ENCODE peak calls at places on chromosomes 12 and 14, in six cellular contexts. N is epithelial cell of proximal tubule; I is progenitor cell of endocrine pancreas; Z is D721Med; M is CD8-positive, alpha-beta T cell; D is GM13976. G is an unnamed sample.

GRCh38 chr12:107241421-107241820 is 148.1 kb upstream of the CRY1 start:
- DNase-seq in I (no peak), N (no peak), D (no peak), M (no peak), Z (no peak), G (no peak)

GRCh38 chr12:121026274-121027045 is 10.2 kb upstream of the C12orf43 start:
- DNase-seq in N (no peak), D (no peak), Z (no peak), I (no peak), M (no peak), G (no peak)

GRCh38 chr12:107361970-107362369 is 268.6 kb upstream of the CRY1 start:
- DNase-seq in Z (no peak), D (no peak), I (no peak), M (no peak), N (no peak), G (no peak)

GRCh38 chr14:54489731-54490447 is 1.1 kb upstream of the GMFB start:
- DNase-seq in Z (no peak), D (no peak), M (no peak), I (no peak), N (no peak), G (no peak)

GRCh38 chr12:110780448-110780847 is 37.8 kb upstream of the PPP1CC start:
- DNase-seq in D (no peak), I (no peak), M (no peak), N (no peak), Z (no peak), G (no peak)

GRCh38 chr12:111788178-111788654 is 21.5 kb downstream of the ALDH2 start:
- DNase-seq in M (no peak), D (peak), Z (no peak), I (no peak), N (no peak), G (peak)

GRCh38 chr12:98646165-98646764 is 1.2 kb downstream of the APAF1 start:
- DNase-seq in M (no peak), Z (no peak), N (no peak), I (no peak), D (no peak), G (no peak)

GRCh38 chr12:118704517-118704916 is 276.8 kb upstream of the SRRM4 start:
- DNase-seq in Z (no peak), I (no peak), M (no peak), N (no peak), D (no peak), G (no peak)

GRCh38 chr12:20627001-20627588 is 68.0 kb upstream of the SLCO1C1 start:
- DNase-seq in I (no peak), D (no peak), N (no peak), M (no peak), Z (no peak), G (no peak)

GRCh38 chr12:53948650-53949593 is 5.8 kb upstream of the HOXC12 start:
- DNase-seq in M (no peak), D (no peak), N (no peak), I (no peak), Z (no peak), G (no peak)

GRCh38 chr14:72904840-72905561 is 11.1 kb upstream of the DPF3 start:
- DNase-seq in I (no peak), D (peak), Z (no peak), M (peak), N (no peak), G (peak)

GRCh38 chr12:12191008-12191407 is 75.8 kb downstream of the LRP6 start:
- DNase-seq in D (no peak), I (no peak), Z (no peak), N (no peak), M (no peak), G (no peak)

GRCh38 chr14:26190644-26191043 is 407.2 kb downstream of the NOVA1 start:
- DNase-seq in M (no peak), D (no peak), Z (no peak), I (no peak), N (no peak), G (no peak)

GRCh38 chr12:93113317-93114006 is 184.4 kb upstream of the EEA1 start:
- DNase-seq in D (no peak), M (no peak), Z (no peak), N (no peak), I (no peak), G (no peak)

GRCh38 chr14:80946187-80946586 is 4.6 kb upstream of the CEP128 start:
- DNase-seq in Z (no peak), I (no peak), M (no peak), N (no peak), D (no peak), G (no peak)

GRCh38 chr12:94202245-94203180 is 54.1 kb downstream of the PLXNC1 start:
- DNase-seq in M (no peak), Z (no peak), D (no peak), N (no peak), I (no peak), G (no peak)

GRCh38 chr12:65459545-65459944 is 181.1 kb downstream of the MSRB3 start:
- DNase-seq in D (no peak), M (no peak), N (no peak), I (no peak), Z (no peak), G (no peak)

GRCh38 chr12:13961983-13962382 is 19.4 kb downstream of the GRIN2B start:
- DNase-seq in Z (no peak), M (no peak), N (no peak), I (no peak), D (no peak), G (no peak)

GRCh38 chr14:51954657-51955056 is 34.7 kb upstream of the RTRAF start:
- DNase-seq in M (no peak), D (no peak), N (no peak), I (no peak), Z (no peak), G (no peak)

GRCh38 chr14:37903561-37904191 is 304.0 kb upstream of the SSTR1 start:
- DNase-seq in D (peak), I (no peak), N (peak), Z (no peak), M (no peak), G (peak)

GRCh38 chr14:89540830-89541470 is 123.9 kb upstream of the FOXN3 start:
- DNase-seq in N (peak), Z (no peak), D (no peak), M (no peak), I (no peak), G (no peak)

GRCh38 chr12:112936264-112936663 is 2.0 kb upstream of the OAS3 start:
- DNase-seq in I (no peak), N (no peak), M (no peak), Z (no peak), D (no peak), G (no peak)

DNA sequence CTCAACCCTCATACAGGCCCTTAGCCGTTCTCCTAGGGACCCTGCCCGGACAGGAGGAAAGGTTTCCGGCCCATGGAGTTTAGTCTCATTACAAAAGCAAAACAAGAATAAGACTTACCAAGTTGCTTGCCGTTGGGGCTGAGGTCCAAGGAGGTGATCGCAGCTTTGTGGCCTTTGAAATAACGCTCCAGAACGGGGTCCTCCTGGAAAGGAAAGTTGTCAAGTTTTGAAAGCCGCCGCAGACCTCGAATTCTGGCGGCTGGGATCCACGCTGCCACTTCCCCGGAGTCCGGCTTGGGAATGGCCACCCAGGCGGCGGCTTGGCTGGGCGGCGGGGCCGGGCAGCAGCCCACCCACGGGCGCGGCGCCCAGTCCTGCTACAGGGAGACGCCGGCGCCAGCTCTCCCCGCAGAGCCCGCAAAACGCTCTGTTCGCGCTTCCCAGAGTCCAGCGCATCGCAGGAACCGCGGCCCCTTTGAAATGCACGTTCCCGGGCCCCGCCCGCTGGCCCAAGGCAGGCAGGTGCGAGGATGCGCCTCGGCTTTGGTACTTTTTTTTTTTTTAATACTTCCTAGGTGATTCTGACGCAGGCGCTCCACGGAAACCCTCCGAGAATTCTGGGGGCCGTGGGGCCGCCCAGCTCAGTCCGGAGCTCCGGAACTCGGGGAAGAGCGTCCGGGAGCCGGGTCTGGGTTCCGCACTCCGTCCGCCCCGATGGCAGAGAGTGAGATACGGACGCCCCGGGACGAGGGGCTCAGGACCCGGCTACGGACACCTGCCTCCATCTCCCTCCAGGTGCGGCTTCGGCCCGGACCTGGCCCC is 617 bp upstream of the GALNT4 start:
- DNase-seq in D (peak), M (no peak), Z (no peak), I (peak), N (no peak), G (peak)
- TF ChIP-seq CTCF in D (no peak), M (no peak), Z (no peak), I (peak), N (no peak), G (no peak)

DNA sequence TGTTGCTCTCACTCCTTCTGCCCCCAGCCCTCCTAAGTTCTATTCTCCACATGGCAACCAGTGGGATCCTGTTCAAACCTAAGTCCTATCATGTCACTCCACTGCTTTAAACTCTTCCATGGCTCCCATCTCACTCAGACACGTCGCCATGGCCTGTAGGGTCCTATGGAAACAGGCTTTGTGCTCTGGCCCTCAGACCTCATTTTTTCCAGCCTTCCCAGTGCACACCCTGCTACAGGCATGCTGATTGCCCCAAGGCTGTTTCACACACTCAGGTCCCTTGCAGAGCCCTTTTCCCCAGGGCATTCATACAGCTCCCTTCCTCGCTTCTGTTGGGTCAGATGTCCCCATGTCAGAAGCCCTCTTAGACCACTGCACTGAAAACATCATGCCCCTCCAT is 11.2 kb upstream of the MED13L start:
- DNase-seq in I (no peak), N (no peak), Z (no peak), M (no peak), D (no peak), G (no peak)
- TF ChIP-seq CTCF in I (no peak), N (no peak), Z (no peak), M (no peak), D (no peak), G (no peak)

DNA sequence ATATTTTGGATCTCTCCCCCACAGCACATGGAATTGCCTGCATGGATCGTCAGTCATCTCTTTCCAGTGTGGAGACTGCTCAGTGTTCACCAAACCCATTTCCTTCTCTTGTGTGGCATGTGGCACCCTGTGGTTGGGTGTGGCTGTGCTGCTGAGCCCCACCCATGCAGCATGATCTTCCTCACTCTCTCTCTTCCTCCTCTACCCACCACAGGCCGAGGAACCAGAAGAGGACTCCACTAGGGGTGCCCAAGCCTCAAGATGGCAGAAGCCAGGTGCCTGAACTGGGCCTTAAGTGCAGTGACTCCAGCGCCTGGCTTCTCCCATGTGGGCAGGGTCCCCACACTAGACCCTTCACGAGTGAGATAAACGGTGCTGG is 66.8 kb upstream of the GPR68 start:
- DNase-seq in D (no peak), M (peak), N (no peak), I (no peak), Z (no peak), G (no peak)
- TF ChIP-seq CTCF in D (no peak), M (no peak), N (no peak), I (no peak), Z (no peak), G (no peak)

GRCh38 chr14:85415015-85415712 is 114.8 kb upstream of the FLRT2 start:
- DNase-seq in N (peak), I (no peak), Z (no peak), M (no peak), D (no peak), G (no peak)
- TF ChIP-seq CTCF in N (peak), I (peak), Z (no peak), M (no peak), D (no peak), G (no peak)

GRCh38 chr12:114371733-114372132 is 34.2 kb downstream of the TBX5 start:
- DNase-seq in N (no peak), I (no peak), D (no peak), M (no peak), Z (no peak), G (no peak)
- TF ChIP-seq CTCF in N (no peak), I (no peak), D (no peak), M (no peak), Z (no peak), G (no peak)

GRCh38 chr12:5493018-5493417 is 61.1 kb downstream of the NTF3 start:
- DNase-seq in Z (no peak), I (no peak), N (no peak), M (no peak), D (no peak), G (no peak)
- TF ChIP-seq CTCF in Z (peak), I (no peak), N (peak), M (no peak), D (no peak), G (no peak)

DNA sequence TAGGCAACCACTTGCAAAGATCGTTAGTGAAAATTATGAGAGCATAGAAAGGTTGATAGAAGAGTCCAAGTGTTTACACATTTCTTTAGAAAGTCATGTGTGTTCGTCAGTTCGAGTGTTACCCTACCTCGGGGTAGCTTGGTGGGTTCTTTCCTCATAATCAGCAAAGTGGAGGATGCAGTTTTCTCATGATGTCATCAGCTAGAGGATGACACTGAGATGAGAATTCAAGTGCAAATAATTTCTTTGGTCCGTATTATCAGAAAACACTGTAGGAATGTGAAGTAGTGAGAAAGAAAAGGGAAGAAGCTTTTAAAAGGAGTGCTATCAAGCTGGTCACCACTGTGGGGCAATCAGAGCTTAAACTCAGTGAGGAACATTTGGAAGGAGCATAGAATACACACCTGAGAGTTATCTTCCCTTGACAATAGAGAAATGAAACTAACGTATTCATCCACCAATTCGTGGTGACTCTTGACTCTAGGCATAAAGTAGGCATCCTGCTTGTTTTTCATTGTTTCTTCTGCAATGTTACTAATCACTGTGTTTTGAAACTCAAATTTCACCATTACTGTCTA is 1340.9 kb upstream of the TMEM132C start:
- DNase-seq in N (no peak), M (no peak), Z (no peak), I (no peak), D (no peak), G (no peak)
- TF ChIP-seq CTCF in N (no peak), M (no peak), Z (no peak), I (no peak), D (no peak), G (peak)

DNA sequence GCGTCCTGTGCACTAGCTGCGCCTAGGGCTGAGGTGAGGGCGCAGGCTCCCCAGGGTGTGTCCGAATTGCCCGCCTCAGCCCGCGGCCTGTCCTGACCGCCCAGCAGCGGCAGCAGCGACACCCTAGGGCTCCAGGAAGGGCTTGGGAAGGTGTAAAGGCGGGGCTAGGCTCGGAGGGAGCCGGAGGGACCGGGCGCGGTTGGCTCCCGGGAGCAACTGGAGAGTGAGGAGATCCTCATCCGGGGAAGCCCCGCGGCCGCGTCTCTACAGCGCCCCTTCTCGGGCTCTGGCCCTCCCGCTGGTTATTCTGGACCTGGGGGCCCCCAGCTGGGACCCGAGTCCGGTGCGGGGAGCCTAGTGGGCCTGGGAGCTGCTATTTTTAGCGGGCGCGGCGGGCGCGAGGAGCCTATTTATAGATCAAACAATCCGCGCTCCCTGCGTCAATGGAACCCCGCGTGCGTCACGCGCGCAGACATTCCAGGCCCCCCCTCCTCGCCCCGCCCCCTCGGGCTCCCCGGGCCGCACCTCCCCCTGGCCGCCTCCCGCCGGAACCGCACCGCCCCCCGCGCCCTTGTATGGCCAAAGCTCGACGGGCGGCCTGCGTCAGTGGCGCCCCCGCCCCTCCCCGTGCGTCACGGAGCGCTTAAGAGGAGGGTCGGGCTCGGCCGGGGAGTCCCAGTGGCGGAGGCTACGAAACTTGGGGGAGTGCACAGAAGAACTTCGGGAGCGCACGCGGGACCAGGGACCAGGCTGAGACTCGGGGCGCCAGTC is at the start of gene NR4A1:
- DNase-seq in Z (peak), D (peak), M (peak), N (no peak), I (peak), G (peak)
- TF ChIP-seq CTCF in Z (peak), D (no peak), M (no peak), N (peak), I (no peak), G (peak)

GRCh38 chr14:102917469-102918211 is 4.8 kb upstream of the AMN start:
- DNase-seq in D (peak), N (no peak), M (peak), I (peak), Z (peak), G (peak)
- TF ChIP-seq CTCF in D (peak), N (peak), M (peak), I (peak), Z (peak), G (peak)

DNA sequence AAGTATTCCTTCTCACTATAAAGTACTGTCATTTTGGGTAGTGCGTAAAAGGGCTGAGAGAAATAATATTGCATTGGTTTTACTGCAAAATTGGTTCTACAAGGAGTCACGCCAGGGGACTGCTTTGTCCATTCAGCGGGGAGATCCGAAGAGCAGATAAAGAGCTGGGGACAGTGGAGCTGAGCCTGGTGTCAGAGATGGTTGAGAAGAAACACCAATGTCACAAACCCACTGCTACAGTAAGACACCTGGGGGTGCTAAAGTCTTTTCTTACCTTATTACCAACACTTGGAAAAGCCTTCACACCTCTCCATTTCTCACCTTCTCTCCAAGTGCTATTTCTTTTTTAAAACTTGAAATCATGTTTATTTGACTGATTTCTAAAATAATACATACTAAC is 14.1 kb downstream of the IL31 start:
- DNase-seq in I (no peak), Z (no peak), N (no peak), M (no peak), D (peak), G (no peak)
- TF ChIP-seq CTCF in I (no peak), Z (no peak), N (no peak), M (no peak), D (peak), G (peak)

G was measured in GM13977.